ENCODE peak calls at places on chromosomes 16 and 17, in eight cellular contexts. One of them, this sample, is unnamed.
A peak's percentile ranks its signal among the peaks of the same experiment; 100 is the strongest.

GRCh38 chr16:69626256-69626655 is 60.5 kb downstream of the NFAT5 start:
- DNase-seq in HCT116: no peak
- DNase-seq in colonic mucosa: no peak
- DNase-seq in H9: no peak
- DNase-seq in left ventricle myocardium inferior: no peak
- DNase-seq in cardiac muscle cell: no peak
- DNase-seq in esophagus squamous epithelium: no peak
- DNase-seq in Peyer's patch: no peak
- DNase-seq in this sample: no peak

GRCh38 chr16:66598111-66598510 is 6.4 kb upstream of the CMTM3 start:
- DNase-seq in colonic mucosa: no peak
- DNase-seq in Peyer's patch: no peak
- DNase-seq in cardiac muscle cell: no peak
- DNase-seq in esophagus squamous epithelium: no peak
- DNase-seq in HCT116: no peak
- DNase-seq in left ventricle myocardium inferior: no peak
- DNase-seq in H9: no peak
- DNase-seq in this sample: no peak

GRCh38 chr17:60472449-60472848 is 50.2 kb downstream of the CHCT1 start:
- DNase-seq in colonic mucosa: no peak
- DNase-seq in H9: no peak
- DNase-seq in esophagus squamous epithelium: no peak
- DNase-seq in HCT116: no peak
- DNase-seq in cardiac muscle cell: no peak
- DNase-seq in Peyer's patch: no peak
- DNase-seq in left ventricle myocardium inferior: no peak
- DNase-seq in this sample: no peak

GRCh38 chr16:88857728-88858339 is 907 bp downstream of the TRAPPC2L start:
- DNase-seq in colonic mucosa: peak; percentile 87
- DNase-seq in esophagus squamous epithelium: no peak
- DNase-seq in HCT116: peak; percentile 55
- DNase-seq in cardiac muscle cell: peak; percentile 84
- DNase-seq in left ventricle myocardium inferior: peak; percentile 80
- DNase-seq in H9: peak; percentile 64
- DNase-seq in Peyer's patch: peak; percentile 81
- DNase-seq in this sample: peak; percentile 62

GRCh38 chr16:31073073-31073822 is 792 bp downstream of the ZNF668 start:
- DNase-seq in left ventricle myocardium inferior: peak; percentile 93
- DNase-seq in colonic mucosa: peak; percentile 96
- DNase-seq in Peyer's patch: peak; percentile 92
- DNase-seq in cardiac muscle cell: peak; percentile 95
- DNase-seq in H9: peak; percentile 93
- DNase-seq in esophagus squamous epithelium: peak; percentile 55
- DNase-seq in HCT116: peak; percentile 82
- DNase-seq in this sample: peak; percentile 73

GRCh38 chr16:58219432-58219831 is 21.5 kb upstream of the CSNK2A2 start:
- DNase-seq in H9: no peak
- DNase-seq in HCT116: no peak
- DNase-seq in colonic mucosa: no peak
- DNase-seq in esophagus squamous epithelium: no peak
- DNase-seq in left ventricle myocardium inferior: no peak
- DNase-seq in Peyer's patch: no peak
- DNase-seq in cardiac muscle cell: no peak
- DNase-seq in this sample: no peak

GRCh38 chr17:57294075-57294474 is 37.8 kb downstream of the MSI2 start:
- DNase-seq in esophagus squamous epithelium: no peak
- DNase-seq in HCT116: no peak
- DNase-seq in H9: no peak
- DNase-seq in left ventricle myocardium inferior: no peak
- DNase-seq in Peyer's patch: no peak
- DNase-seq in colonic mucosa: no peak
- DNase-seq in cardiac muscle cell: no peak
- DNase-seq in this sample: no peak

GRCh38 chr17:44906010-44906646 is 6.9 kb upstream of the EFTUD2 start:
- DNase-seq in HCT116: peak; percentile 42
- DNase-seq in Peyer's patch: no peak
- DNase-seq in H9: peak; percentile 37
- DNase-seq in colonic mucosa: no peak
- DNase-seq in esophagus squamous epithelium: no peak
- DNase-seq in cardiac muscle cell: no peak
- DNase-seq in left ventricle myocardium inferior: no peak
- DNase-seq in this sample: no peak

GRCh38 chr16:81587626-81588160 is 143.1 kb downstream of the CMIP start:
- DNase-seq in Peyer's patch: no peak
- DNase-seq in HCT116: no peak
- DNase-seq in cardiac muscle cell: no peak
- DNase-seq in colonic mucosa: no peak
- DNase-seq in esophagus squamous epithelium: no peak
- DNase-seq in H9: no peak
- DNase-seq in left ventricle myocardium inferior: no peak
- DNase-seq in this sample: no peak

GRCh38 chr16:85270365-85270764 is 158.1 kb upstream of the CIBAR2 start:
- DNase-seq in esophagus squamous epithelium: no peak
- DNase-seq in colonic mucosa: no peak
- DNase-seq in H9: no peak
- DNase-seq in left ventricle myocardium inferior: no peak
- DNase-seq in cardiac muscle cell: no peak
- DNase-seq in HCT116: no peak
- DNase-seq in Peyer's patch: no peak
- DNase-seq in this sample: no peak

GRCh38 chr17:75047398-75048098 is 523 bp downstream of the KCTD2 start:
- DNase-seq in H9: no peak
- DNase-seq in colonic mucosa: peak; percentile 50
- DNase-seq in HCT116: no peak
- DNase-seq in left ventricle myocardium inferior: peak; percentile 42
- DNase-seq in Peyer's patch: no peak
- DNase-seq in cardiac muscle cell: peak; percentile 31
- DNase-seq in esophagus squamous epithelium: no peak
- DNase-seq in this sample: no peak

GRCh38 chr16:30958164-30959083 is 870 bp downstream of the SETD1A start:
- DNase-seq in left ventricle myocardium inferior: peak; percentile 43
- DNase-seq in H9: peak; percentile 68
- DNase-seq in Peyer's patch: peak; percentile 31
- DNase-seq in esophagus squamous epithelium: no peak
- DNase-seq in cardiac muscle cell: peak; percentile 82
- DNase-seq in colonic mucosa: peak; percentile 35
- DNase-seq in HCT116: peak; percentile 35
- DNase-seq in this sample: no peak

GRCh38 chr17:74698069-74698468 is 14.7 kb downstream of the CD300LF start:
- DNase-seq in colonic mucosa: no peak
- DNase-seq in left ventricle myocardium inferior: no peak
- DNase-seq in Peyer's patch: no peak
- DNase-seq in esophagus squamous epithelium: no peak
- DNase-seq in HCT116: no peak
- DNase-seq in cardiac muscle cell: no peak
- DNase-seq in H9: no peak
- DNase-seq in this sample: no peak

GRCh38 chr17:59783221-59784016 is 76.0 kb downstream of the VMP1 start:
- DNase-seq in cardiac muscle cell: no peak
- DNase-seq in left ventricle myocardium inferior: no peak
- DNase-seq in colonic mucosa: no peak
- DNase-seq in H9: no peak
- DNase-seq in HCT116: peak; percentile 80
- DNase-seq in esophagus squamous epithelium: no peak
- DNase-seq in Peyer's patch: no peak
- DNase-seq in this sample: no peak

GRCh38 chr16:68230956-68231355 is 5.0 kb downstream of the ESRP2 start:
- DNase-seq in esophagus squamous epithelium: no peak
- DNase-seq in HCT116: no peak
- DNase-seq in cardiac muscle cell: no peak
- DNase-seq in Peyer's patch: no peak
- DNase-seq in H9: no peak
- DNase-seq in colonic mucosa: no peak
- DNase-seq in left ventricle myocardium inferior: no peak
- DNase-seq in this sample: no peak

GRCh38 chr16:81491522-81492188 is 47.0 kb downstream of the CMIP start:
- DNase-seq in colonic mucosa: no peak
- DNase-seq in cardiac muscle cell: no peak
- DNase-seq in esophagus squamous epithelium: no peak
- DNase-seq in Peyer's patch: no peak
- DNase-seq in HCT116: no peak
- DNase-seq in left ventricle myocardium inferior: no peak
- DNase-seq in H9: no peak
- DNase-seq in this sample: no peak

GRCh38 chr17:58420841-58421240 is 3.5 kb upstream of the RNF43 start:
- DNase-seq in Peyer's patch: no peak
- DNase-seq in H9: no peak
- DNase-seq in HCT116: no peak
- DNase-seq in left ventricle myocardium inferior: no peak
- DNase-seq in esophagus squamous epithelium: no peak
- DNase-seq in colonic mucosa: no peak
- DNase-seq in cardiac muscle cell: no peak
- DNase-seq in this sample: no peak

GRCh38 chr17:35345445-35345925 is 27.9 kb downstream of the SLFN11 start:
- DNase-seq in esophagus squamous epithelium: no peak
- DNase-seq in cardiac muscle cell: no peak
- DNase-seq in colonic mucosa: no peak
- DNase-seq in left ventricle myocardium inferior: no peak
- DNase-seq in Peyer's patch: no peak
- DNase-seq in HCT116: no peak
- DNase-seq in H9: peak; percentile 32
- DNase-seq in this sample: no peak
- H3K27ac ChIP-seq in esophagus squamous epithelium: peak overlapping the region; percentile 25
- H3K27ac ChIP-seq in cardiac muscle cell: no peak overlapping the region
- H3K27ac ChIP-seq in colonic mucosa: peak overlapping the region; percentile 53
- H3K27ac ChIP-seq in left ventricle myocardium inferior: peak overlapping the region; percentile 92
- H3K27ac ChIP-seq in Peyer's patch: peak overlapping the region; percentile 69
- H3K27ac ChIP-seq in HCT116: no peak overlapping the region
- H3K27ac ChIP-seq in H9: no peak overlapping the region
- H3K27ac ChIP-seq in this sample: peak overlapping the region; percentile 58

GRCh38 chr17:63764701-63765100 is 8.7 kb downstream of the CCDC47 start:
- DNase-seq in HCT116: no peak
- DNase-seq in Peyer's patch: no peak
- DNase-seq in H9: no peak
- DNase-seq in esophagus squamous epithelium: no peak
- DNase-seq in left ventricle myocardium inferior: no peak
- DNase-seq in cardiac muscle cell: no peak
- DNase-seq in colonic mucosa: no peak
- DNase-seq in this sample: no peak

GRCh38 chr17:63762106-63763078 is 11.0 kb downstream of the CCDC47 start:
- DNase-seq in esophagus squamous epithelium: no peak
- DNase-seq in cardiac muscle cell: no peak
- DNase-seq in HCT116: no peak
- DNase-seq in colonic mucosa: no peak
- DNase-seq in Peyer's patch: no peak
- DNase-seq in left ventricle myocardium inferior: no peak
- DNase-seq in H9: no peak
- DNase-seq in this sample: no peak

GRCh38 chr17:63758428-63758827 is 15.0 kb downstream of the CCDC47 start:
- DNase-seq in left ventricle myocardium inferior: no peak
- DNase-seq in Peyer's patch: no peak
- DNase-seq in HCT116: no peak
- DNase-seq in H9: no peak
- DNase-seq in colonic mucosa: no peak
- DNase-seq in esophagus squamous epithelium: no peak
- DNase-seq in cardiac muscle cell: no peak
- DNase-seq in this sample: no peak

GRCh38 chr17:63760771-63761539 is 12.4 kb downstream of the CCDC47 start:
- DNase-seq in left ventricle myocardium inferior: no peak
- DNase-seq in Peyer's patch: no peak
- DNase-seq in colonic mucosa: no peak
- DNase-seq in cardiac muscle cell: no peak
- DNase-seq in H9: no peak
- DNase-seq in esophagus squamous epithelium: no peak
- DNase-seq in HCT116: no peak
- DNase-seq in this sample: no peak
- H3K27ac ChIP-seq in left ventricle myocardium inferior: no peak overlapping the region
- H3K27ac ChIP-seq in Peyer's patch: no peak overlapping the region
- H3K27ac ChIP-seq in colonic mucosa: no peak overlapping the region
- H3K27ac ChIP-seq in cardiac muscle cell: no peak overlapping the region
- H3K27ac ChIP-seq in H9: no peak overlapping the region
- H3K27ac ChIP-seq in esophagus squamous epithelium: no peak overlapping the region
- H3K27ac ChIP-seq in HCT116: no peak overlapping the region
- H3K27ac ChIP-seq in this sample: no peak overlapping the region

GRCh38 chr16:15434079-15434424 is 336 bp upstream of the BMERB1 start:
- DNase-seq in Peyer's patch: no peak
- DNase-seq in colonic mucosa: no peak
- DNase-seq in esophagus squamous epithelium: no peak
- DNase-seq in H9: no peak
- DNase-seq in HCT116: no peak
- DNase-seq in left ventricle myocardium inferior: no peak
- DNase-seq in cardiac muscle cell: no peak
- DNase-seq in this sample: no peak
- H3K27ac ChIP-seq in Peyer's patch: peak overlapping the region; percentile 81
- H3K27ac ChIP-seq in colonic mucosa: no peak overlapping the region
- H3K27ac ChIP-seq in esophagus squamous epithelium: peak overlapping the region; percentile 71
- H3K27ac ChIP-seq in H9: no peak overlapping the region
- H3K27ac ChIP-seq in HCT116: no peak overlapping the region
- H3K27ac ChIP-seq in left ventricle myocardium inferior: peak overlapping the region; percentile 76
- H3K27ac ChIP-seq in cardiac muscle cell: no peak overlapping the region
- H3K27ac ChIP-seq in this sample: peak overlapping the region; percentile 76

GRCh38 chr16:19578378-19578851 is 22.9 kb downstream of the VPS35L start:
- DNase-seq in Peyer's patch: no peak
- DNase-seq in cardiac muscle cell: no peak
- DNase-seq in H9: no peak
- DNase-seq in left ventricle myocardium inferior: no peak
- DNase-seq in colonic mucosa: no peak
- DNase-seq in esophagus squamous epithelium: no peak
- DNase-seq in HCT116: no peak
- DNase-seq in this sample: peak; percentile 86
- H3K27ac ChIP-seq in Peyer's patch: peak overlapping the region; percentile 42
- H3K27ac ChIP-seq in cardiac muscle cell: no peak overlapping the region
- H3K27ac ChIP-seq in H9: no peak overlapping the region
- H3K27ac ChIP-seq in left ventricle myocardium inferior: peak overlapping the region; percentile 50
- H3K27ac ChIP-seq in colonic mucosa: no peak overlapping the region
- H3K27ac ChIP-seq in esophagus squamous epithelium: peak overlapping the region; percentile 33
- H3K27ac ChIP-seq in HCT116: no peak overlapping the region
- H3K27ac ChIP-seq in this sample: peak overlapping the region; percentile 97